ENCODE peak calls at places on chromosome 2, in six cellular contexts. One of them, this sample, is unnamed.

GRCh38 chr2:203360833-203361430 is 32.7 kb downstream of the ABI2 start:
- DNase-seq in AG04450: no peak
- DNase-seq in CD8-positive, alpha-beta memory T cell: no peak
- DNase-seq in thoracic aorta: no peak
- DNase-seq in ovary: no peak
- DNase-seq in spleen: no peak
- DNase-seq in this sample: no peak

GRCh38 chr2:201232125-201232815 is 28.1 kb upstream of the CASP8 start:
- DNase-seq in AG04450: peak
- DNase-seq in CD8-positive, alpha-beta memory T cell: peak
- DNase-seq in thoracic aorta: peak
- DNase-seq in ovary: peak
- DNase-seq in spleen: peak
- DNase-seq in this sample: peak

GRCh38 chr2:162919111-162919510 is 80.5 kb upstream of the KCNH7 start:
- DNase-seq in AG04450: no peak
- DNase-seq in CD8-positive, alpha-beta memory T cell: no peak
- DNase-seq in thoracic aorta: no peak
- DNase-seq in ovary: no peak
- DNase-seq in spleen: no peak
- DNase-seq in this sample: no peak

GRCh38 chr2:70002241-70002896 is 40.9 kb upstream of the ASPRV1 start:
- DNase-seq in AG04450: no peak
- DNase-seq in CD8-positive, alpha-beta memory T cell: no peak
- DNase-seq in thoracic aorta: no peak
- DNase-seq in ovary: no peak
- DNase-seq in spleen: no peak
- DNase-seq in this sample: no peak

GRCh38 chr2:47708801-47709499 is 74.0 kb upstream of the MSH6 start:
- DNase-seq in AG04450: no peak
- DNase-seq in CD8-positive, alpha-beta memory T cell: no peak
- DNase-seq in thoracic aorta: no peak
- DNase-seq in ovary: no peak
- DNase-seq in spleen: no peak
- DNase-seq in this sample: no peak

GRCh38 chr2:152925540-152926448 is 207.4 kb downstream of the ARL6IP6 start:
- DNase-seq in AG04450: no peak
- DNase-seq in CD8-positive, alpha-beta memory T cell: no peak
- DNase-seq in thoracic aorta: no peak
- DNase-seq in ovary: peak
- DNase-seq in spleen: peak
- DNase-seq in this sample: peak

GRCh38 chr2:133266075-133266925 is 302.0 kb downstream of the NCKAP5 start:
- DNase-seq in AG04450: no peak
- DNase-seq in CD8-positive, alpha-beta memory T cell: no peak
- DNase-seq in thoracic aorta: no peak
- DNase-seq in ovary: peak
- DNase-seq in spleen: no peak
- DNase-seq in this sample: peak

GRCh38 chr2:64396551-64396950 is 57.4 kb upstream of the LGALSL start:
- DNase-seq in AG04450: no peak
- DNase-seq in CD8-positive, alpha-beta memory T cell: no peak
- DNase-seq in thoracic aorta: no peak
- DNase-seq in ovary: no peak
- DNase-seq in spleen: no peak
- DNase-seq in this sample: no peak

GRCh38 chr2:237752761-237753165 is 45.8 kb upstream of the RBM44 start:
- DNase-seq in AG04450: no peak
- DNase-seq in CD8-positive, alpha-beta memory T cell: no peak
- DNase-seq in thoracic aorta: no peak
- DNase-seq in ovary: no peak
- DNase-seq in spleen: no peak
- DNase-seq in this sample: no peak

GRCh38 chr2:232927793-232928563 is 57.9 kb downstream of the SNORC start:
- DNase-seq in AG04450: no peak
- DNase-seq in CD8-positive, alpha-beta memory T cell: no peak
- DNase-seq in thoracic aorta: no peak
- DNase-seq in ovary: no peak
- DNase-seq in spleen: no peak
- DNase-seq in this sample: no peak
- H3K4me3 ChIP-seq in AG04450: peak
- H3K4me3 ChIP-seq in CD8-positive, alpha-beta memory T cell: no peak
- H3K4me3 ChIP-seq in thoracic aorta: peak
- H3K4me3 ChIP-seq in ovary: peak
- H3K4me3 ChIP-seq in spleen: peak
- H3K4me3 ChIP-seq in this sample: no peak

DNA sequence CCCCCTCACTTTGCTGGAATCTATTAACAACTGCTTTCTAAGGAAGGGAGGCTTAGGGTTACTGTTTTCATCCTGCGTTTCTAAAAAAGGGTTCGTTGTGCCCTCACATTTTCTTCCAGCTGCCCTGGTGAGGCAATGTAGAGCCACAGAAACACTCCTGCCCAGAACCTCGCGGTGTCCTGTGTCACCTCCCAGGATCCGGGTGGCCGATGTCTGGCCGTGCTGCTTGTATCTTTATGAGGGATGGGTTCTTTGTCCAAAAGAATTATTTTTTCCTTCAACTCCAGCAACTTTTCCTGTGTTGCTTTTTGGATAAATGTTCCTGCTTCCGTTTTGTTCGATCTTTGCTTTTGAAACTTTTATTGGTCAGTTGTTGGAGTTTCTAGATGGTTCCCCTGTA is 291.8 kb upstream of the HS6ST1 start:
- DNase-seq in AG04450: no peak
- DNase-seq in CD8-positive, alpha-beta memory T cell: no peak
- DNase-seq in thoracic aorta: no peak
- DNase-seq in ovary: no peak
- DNase-seq in spleen: peak
- DNase-seq in this sample: no peak
- H3K4me3 ChIP-seq in AG04450: no peak
- H3K4me3 ChIP-seq in CD8-positive, alpha-beta memory T cell: no peak
- H3K4me3 ChIP-seq in thoracic aorta: no peak
- H3K4me3 ChIP-seq in ovary: no peak
- H3K4me3 ChIP-seq in spleen: no peak
- H3K4me3 ChIP-seq in this sample: no peak

DNA sequence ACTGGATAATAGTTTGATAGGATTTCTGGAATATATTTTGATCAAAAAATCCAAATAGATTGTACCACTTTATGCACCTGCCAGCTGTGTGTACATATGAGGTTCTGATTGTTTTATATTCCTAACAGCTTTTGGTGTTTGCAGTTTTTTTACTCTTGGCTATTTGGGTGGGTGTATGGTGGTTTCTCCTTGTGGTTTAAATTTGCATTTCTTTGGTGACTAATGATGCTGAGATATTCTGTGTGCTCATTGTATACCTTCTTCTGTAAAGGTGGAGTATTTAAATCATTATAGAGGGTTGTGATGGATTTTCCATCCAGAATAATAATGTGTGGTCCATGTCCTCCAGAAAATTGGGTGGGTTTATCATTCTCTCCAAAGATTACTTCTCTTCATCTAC is 372.9 kb downstream of the THSD7B start:
- DNase-seq in AG04450: no peak
- DNase-seq in CD8-positive, alpha-beta memory T cell: no peak
- DNase-seq in thoracic aorta: no peak
- DNase-seq in ovary: no peak
- DNase-seq in spleen: no peak
- DNase-seq in this sample: no peak
- H3K4me3 ChIP-seq in AG04450: no peak
- H3K4me3 ChIP-seq in CD8-positive, alpha-beta memory T cell: no peak
- H3K4me3 ChIP-seq in thoracic aorta: no peak
- H3K4me3 ChIP-seq in ovary: no peak
- H3K4me3 ChIP-seq in spleen: no peak
- H3K4me3 ChIP-seq in this sample: no peak

GRCh38 chr2:62589691-62590356 is 83.8 kb upstream of the TMEM17 start:
- DNase-seq in AG04450: no peak
- DNase-seq in CD8-positive, alpha-beta memory T cell: no peak
- DNase-seq in thoracic aorta: no peak
- DNase-seq in ovary: no peak
- DNase-seq in spleen: no peak
- DNase-seq in this sample: no peak
- H3K4me3 ChIP-seq in AG04450: no peak
- H3K4me3 ChIP-seq in CD8-positive, alpha-beta memory T cell: no peak
- H3K4me3 ChIP-seq in thoracic aorta: no peak
- H3K4me3 ChIP-seq in ovary: no peak
- H3K4me3 ChIP-seq in spleen: no peak
- H3K4me3 ChIP-seq in this sample: no peak

GRCh38 chr2:40103163-40103562 is 324.1 kb upstream of the THUMPD2 start:
- DNase-seq in AG04450: peak
- DNase-seq in CD8-positive, alpha-beta memory T cell: no peak
- DNase-seq in thoracic aorta: no peak
- DNase-seq in ovary: no peak
- DNase-seq in spleen: no peak
- DNase-seq in this sample: peak
- H3K4me3 ChIP-seq in AG04450: no peak
- H3K4me3 ChIP-seq in CD8-positive, alpha-beta memory T cell: no peak
- H3K4me3 ChIP-seq in thoracic aorta: no peak
- H3K4me3 ChIP-seq in ovary: no peak
- H3K4me3 ChIP-seq in spleen: no peak
- H3K4me3 ChIP-seq in this sample: no peak